ENCODE peak calls at places on chromosomes 2 and 18, in nine cellular contexts. One of them, this sample, is unnamed.

GRCh38 chr18:6482198-6482977 is 67.7 kb upstream of the L3MBTL4 start:
- DNase-seq in T follicular helper cell: no peak
- DNase-seq in AG09319: peak
- DNase-seq in midbrain: peak
- DNase-seq in T-helper 22 cell: no peak
- DNase-seq in NCI-H2081: peak
- DNase-seq in neural progenitor cell: peak
- DNase-seq in head of caudate nucleus: peak
- DNase-seq in HL-60: no peak
- DNase-seq in this sample: peak

GRCh38 chr2:20282916-20283592 is 58.1 kb upstream of the SDC1 start:
- DNase-seq in neural progenitor cell: no peak
- DNase-seq in head of caudate nucleus: peak
- DNase-seq in HL-60: no peak
- DNase-seq in T follicular helper cell: no peak
- DNase-seq in T-helper 22 cell: no peak
- DNase-seq in NCI-H2081: peak
- DNase-seq in midbrain: peak
- DNase-seq in AG09319: peak
- DNase-seq in this sample: no peak

GRCh38 chr2:42138163-42139016 is 30.8 kb upstream of the EML4 start:
- DNase-seq in AG09319: peak
- DNase-seq in head of caudate nucleus: no peak
- DNase-seq in midbrain: peak
- DNase-seq in T follicular helper cell: no peak
- DNase-seq in neural progenitor cell: no peak
- DNase-seq in NCI-H2081: no peak
- DNase-seq in HL-60: no peak
- DNase-seq in T-helper 22 cell: no peak
- DNase-seq in this sample: no peak

GRCh38 chr2:99737526-99737925 is 247.7 kb upstream of the REV1 start:
- DNase-seq in HL-60: no peak
- DNase-seq in T-helper 22 cell: no peak
- DNase-seq in neural progenitor cell: no peak
- DNase-seq in T follicular helper cell: no peak
- DNase-seq in AG09319: no peak
- DNase-seq in midbrain: no peak
- DNase-seq in NCI-H2081: no peak
- DNase-seq in head of caudate nucleus: no peak
- DNase-seq in this sample: no peak

GRCh38 chr18:50051288-50051687 is 143.7 kb downstream of the MYO5B start:
- DNase-seq in head of caudate nucleus: no peak
- DNase-seq in T-helper 22 cell: no peak
- DNase-seq in neural progenitor cell: peak
- DNase-seq in HL-60: no peak
- DNase-seq in AG09319: no peak
- DNase-seq in NCI-H2081: no peak
- DNase-seq in midbrain: no peak
- DNase-seq in T follicular helper cell: no peak
- DNase-seq in this sample: peak

GRCh38 chr2:184620367-184620766 is 22.0 kb downstream of the ZNF804A start:
- DNase-seq in AG09319: no peak
- DNase-seq in T follicular helper cell: no peak
- DNase-seq in HL-60: no peak
- DNase-seq in head of caudate nucleus: no peak
- DNase-seq in midbrain: no peak
- DNase-seq in NCI-H2081: no peak
- DNase-seq in neural progenitor cell: no peak
- DNase-seq in T-helper 22 cell: no peak
- DNase-seq in this sample: no peak

GRCh38 chr2:150212722-150213171 is 274.7 kb downstream of the RND3 start:
- DNase-seq in neural progenitor cell: no peak
- DNase-seq in head of caudate nucleus: no peak
- DNase-seq in T follicular helper cell: no peak
- DNase-seq in NCI-H2081: no peak
- DNase-seq in HL-60: no peak
- DNase-seq in T-helper 22 cell: no peak
- DNase-seq in AG09319: peak
- DNase-seq in midbrain: no peak
- DNase-seq in this sample: no peak

GRCh38 chr2:257429-257828 is 6.4 kb downstream of the SH3YL1 start:
- DNase-seq in AG09319: no peak
- DNase-seq in T follicular helper cell: no peak
- DNase-seq in T-helper 22 cell: no peak
- DNase-seq in head of caudate nucleus: no peak
- DNase-seq in neural progenitor cell: no peak
- DNase-seq in HL-60: no peak
- DNase-seq in midbrain: no peak
- DNase-seq in NCI-H2081: no peak
- DNase-seq in this sample: no peak